ENCODE peak calls at places on chromosome 6, in eight cellular contexts. A is SHP77; T is B cell; C is stimulated activated CD4-positive, alpha-beta T cell treated with anti-CD3 and anti-CD28 coated beads, Interleukin-1b, Interleukin-23, amount 100 ng/mL, for 1 hour; L is nephron progenitor cell; F is NCI-H460; H is nucleus accumbens; Z is H4. E is an unnamed sample.

GRCh38 chr6:34912715-34913464 is 23.8 kb downstream of the ANKS1A start:
- DNase-seq in A (no peak), T (peak), C (no peak), L (no peak), F (no peak), H (no peak), Z (peak), E (no peak)

GRCh38 chr6:142912125-142912524 is 32.9 kb downstream of the HIVEP2 start:
- DNase-seq in A (no peak), T (no peak), C (no peak), L (no peak), F (no peak), H (no peak), Z (no peak), E (no peak)

GRCh38 chr6:36109092-36109491 is 21.2 kb upstream of the MAPK13 start:
- DNase-seq in A (no peak), T (peak), C (no peak), L (no peak), F (no peak), H (no peak), Z (no peak), E (no peak)

GRCh38 chr6:3328796-3329195 is 70.0 kb downstream of the PSMG4 start:
- DNase-seq in A (no peak), T (no peak), C (no peak), L (no peak), F (no peak), H (peak), Z (no peak), E (no peak)

GRCh38 chr6:110329729-110330436 is 28.3 kb downstream of the METTL24 start:
- DNase-seq in A (no peak), T (no peak), C (no peak), L (peak), F (no peak), H (no peak), Z (peak), E (no peak)

GRCh38 chr6:154432533-154433476 is 76.2 kb upstream of the IPCEF1 start:
- DNase-seq in A (no peak), T (no peak), C (no peak), L (no peak), F (no peak), H (no peak), Z (no peak), E (no peak)

GRCh38 chr6:83417880-83418663 is 12.8 kb downstream of the ME1 start:
- DNase-seq in A (peak), T (no peak), C (no peak), L (no peak), F (peak), H (no peak), Z (peak), E (peak)

GRCh38 chr6:32968770-32969684 is 633 bp downstream of the BRD2 start:
- DNase-seq in A (peak), T (peak), C (peak), L (peak), F (peak), H (peak), Z (peak), E (peak)

GRCh38 chr6:32941412-32941784 is 570 bp upstream of the HLA-DMB start:
- DNase-seq in A (no peak), T (peak), C (no peak), L (peak), F (no peak), H (no peak), Z (no peak), E (no peak)

GRCh38 chr6:11097476-11097875 is 3.8 kb downstream of the SMIM13 start:
- DNase-seq in A (no peak), T (no peak), C (no peak), L (no peak), F (no peak), H (no peak), Z (no peak), E (no peak)

GRCh38 chr6:40906759-40907158 is 132.3 kb downstream of the UNC5CL start:
- DNase-seq in A (no peak), T (no peak), C (no peak), L (no peak), F (peak), H (no peak), Z (peak), E (peak)

GRCh38 chr6:28988536-28989415 is 16.3 kb downstream of the ZNF311 start:
- DNase-seq in A (no peak), T (peak), C (peak), L (peak), F (peak), H (no peak), Z (no peak), E (peak)

GRCh38 chr6:80356000-80356399 is 249.5 kb downstream of the BCKDHB start:
- DNase-seq in A (no peak), T (no peak), C (no peak), L (no peak), F (no peak), H (no peak), Z (no peak), E (no peak)

GRCh38 chr6:38346291-38347079 is 293.2 kb downstream of the BTBD9 start:
- DNase-seq in A (no peak), T (no peak), C (no peak), L (no peak), F (no peak), H (no peak), Z (peak), E (no peak)

GRCh38 chr6:53042112-53042511 is 23.1 kb upstream of the FBXO9 start:
- DNase-seq in A (no peak), T (no peak), C (no peak), L (no peak), F (no peak), H (no peak), Z (peak), E (peak)

GRCh38 chr6:96007663-96008062 is 8.1 kb upstream of the FUT9 start:
- DNase-seq in A (no peak), T (no peak), C (no peak), L (no peak), F (no peak), H (no peak), Z (no peak), E (no peak)

GRCh38 chr6:165733487-165733791 is 70.4 kb upstream of the PDE10A start:
- DNase-seq in A (no peak), T (no peak), C (no peak), L (no peak), F (no peak), H (no peak), Z (no peak), E (no peak)

GRCh38 chr6:1481326-1481725 is 92.0 kb downstream of the FOXF2 start:
- DNase-seq in A (no peak), T (no peak), C (no peak), L (no peak), F (peak), H (no peak), Z (peak), E (peak)

GRCh38 chr6:112117554-112117953 is 30.2 kb downstream of the FAM229B start:
- DNase-seq in A (no peak), T (no peak), C (no peak), L (no peak), F (no peak), H (no peak), Z (peak), E (no peak)

GRCh38 chr6:28838289-28838633 is 85.5 kb downstream of the TRIM27 start:
- DNase-seq in A (peak), T (peak), C (peak), L (peak), F (peak), H (peak), Z (peak), E (no peak)

GRCh38 chr6:24720131-24720603 is 1.2 kb upstream of the C6orf62 start:
- DNase-seq in A (no peak), T (peak), C (peak), L (peak), F (peak), H (no peak), Z (peak), E (peak)

GRCh38 chr6:36202101-36202500 is 5.6 kb downstream of the BRPF3 start:
- DNase-seq in A (no peak), T (no peak), C (no peak), L (no peak), F (no peak), H (no peak), Z (no peak), E (no peak)

GRCh38 chr6:152380351-152380767 is 256.8 kb downstream of the SYNE1 start:
- DNase-seq in A (no peak), T (no peak), C (no peak), L (no peak), F (peak), H (no peak), Z (peak), E (peak)

GRCh38 chr6:83183082-83183828 is 9.8 kb downstream of the PGM3 start:
- DNase-seq in A (no peak), T (no peak), C (no peak), L (no peak), F (no peak), H (no peak), Z (peak), E (peak)

GRCh38 chr6:113824411-113824810 is 32.7 kb upstream of the MARCKS start:
- DNase-seq in A (no peak), T (no peak), C (no peak), L (no peak), F (no peak), H (no peak), Z (peak), E (no peak)

GRCh38 chr6:107977283-107977682 is 19.3 kb upstream of the SEC63 start:
- DNase-seq in A (peak), T (no peak), C (no peak), L (no peak), F (no peak), H (no peak), Z (no peak), E (peak)

GRCh38 chr6:133099573-133099972 is 141.6 kb upstream of the EYA4 start:
- DNase-seq in A (no peak), T (no peak), C (no peak), L (no peak), F (no peak), H (no peak), Z (peak), E (peak)

GRCh38 chr6:170263410-170263809 is 27.5 kb downstream of the DLL1 start:
- DNase-seq in A (no peak), T (no peak), C (no peak), L (no peak), F (no peak), H (no peak), Z (no peak), E (no peak)

GRCh38 chr6:7590918-7591302 is 912 bp downstream of the SNRNP48 start:
- DNase-seq in A (no peak), T (no peak), C (no peak), L (no peak), F (no peak), H (no peak), Z (no peak), E (no peak)

GRCh38 chr6:170404036-170404435 is 97.5 kb downstream of the FAM120B start:
- DNase-seq in A (no peak), T (no peak), C (no peak), L (no peak), F (no peak), H (peak), Z (no peak), E (no peak)

GRCh38 chr6:9361749-9362148 is 926.4 kb upstream of the SLC35B3 start:
- DNase-seq in A (no peak), T (no peak), C (no peak), L (no peak), F (no peak), H (no peak), Z (no peak), E (no peak)

GRCh38 chr6:36370638-36371037 is 16.8 kb downstream of the ETV7 start:
- DNase-seq in A (no peak), T (no peak), C (no peak), L (no peak), F (no peak), H (no peak), Z (no peak), E (no peak)

E was measured in A549.